ENCODE peak calls at places on chromosomes 13 and 19, in five cellular contexts. L is hepatocyte, T is IMR-90, P is OCI-LY7, W is fibroblast of lung. V is an unnamed sample.

GRCh38 chr13:37375071-37375470 is 223.5 kb downstream of the POSTN start:
- DNase-seq in L (no peak), T (no peak), P (no peak), W (no peak), V (no peak)

GRCh38 chr13:98548230-98548629 is 28.7 kb downstream of the STK24 start:
- DNase-seq in L (no peak), T (peak), P (no peak), W (no peak), V (no peak)

GRCh38 chr13:49308104-49308875 is 60.6 kb downstream of the CDADC1 start:
- DNase-seq in L (peak), T (peak), P (no peak), W (peak), V (no peak)

GRCh38 chr19:2129486-2129885 is 21.9 kb downstream of the AP3D1 start:
- DNase-seq in L (no peak), T (no peak), P (no peak), W (no peak), V (no peak)

GRCh38 chr13:44506251-44506650 is 69.9 kb downstream of the TSC22D1 start:
- DNase-seq in L (no peak), T (no peak), P (no peak), W (no peak), V (no peak)

GRCh38 chr13:51525567-51526165 is 58.6 kb upstream of the WDFY2 start:
- DNase-seq in L (no peak), T (peak), P (no peak), W (no peak), V (no peak)

GRCh38 chr19:48881741-48882657 is 9.8 kb downstream of the PPP1R15A start:
- DNase-seq in L (peak), T (no peak), P (peak), W (no peak), V (no peak)

GRCh38 chr19:41904118-41904870 is 21.3 kb downstream of the ARHGEF1 start:
- DNase-seq in L (peak), T (no peak), P (no peak), W (no peak), V (no peak)

GRCh38 chr19:19039901-19040300 is 6.5 kb downstream of the ARMC6 start:
- DNase-seq in L (no peak), T (no peak), P (peak), W (no peak), V (no peak)

GRCh38 chr19:29516821-29517395 is 8.9 kb upstream of the VSTM2B start:
- DNase-seq in L (no peak), T (no peak), P (no peak), W (no peak), V (no peak)

GRCh38 chr19:18281082-18282020 is at the start of gene JUND:
- DNase-seq in L (peak), T (peak), P (peak), W (peak), V (peak)

GRCh38 chr19:38039966-38040365 is 133.0 kb downstream of the SIPA1L3 start:
- DNase-seq in L (no peak), T (peak), P (no peak), W (peak), V (no peak)

GRCh38 chr19:49692102-49692599 is 1.2 kb downstream of the CPT1C start:
- DNase-seq in L (no peak), T (no peak), P (no peak), W (no peak), V (no peak)

GRCh38 chr13:86974995-86975328 is 696.2 kb upstream of the SLITRK5 start:
- DNase-seq in L (no peak), T (no peak), P (no peak), W (no peak), V (no peak)

GRCh38 chr19:46192990-46193650 is 36.4 kb upstream of the IGFL1 start:
- DNase-seq in L (peak), T (peak), P (no peak), W (peak), V (no peak)

GRCh38 chr19:33904681-33905080 is 108.0 kb downstream of the KCTD15 start:
- DNase-seq in L (peak), T (no peak), P (no peak), W (no peak), V (peak)

GRCh38 chr19:32566246-32566830 is 14.7 kb upstream of the PDCD5 start:
- DNase-seq in L (no peak), T (peak), P (no peak), W (peak), V (no peak)

GRCh38 chr13:113464476-113464875 is 11.2 kb upstream of the ADPRHL1 start:
- DNase-seq in L (no peak), T (no peak), P (no peak), W (no peak), V (no peak)

GRCh38 chr19:31517466-31518180 is 168.4 kb upstream of the TSHZ3 start:
- DNase-seq in L (no peak), T (no peak), P (no peak), W (no peak), V (no peak)

GRCh38 chr19:30385174-30385573 is 13.0 kb downstream of the ZNF536 start:
- DNase-seq in L (no peak), T (no peak), P (no peak), W (no peak), V (no peak)

GRCh38 chr19:44582581-44583265 is 30.6 kb upstream of the IGSF23 start:
- DNase-seq in L (no peak), T (no peak), P (peak), W (peak), V (no peak)

GRCh38 chr13:53691417-53691816 is 662.8 kb downstream of the OLFM4 start:
- DNase-seq in L (no peak), T (no peak), P (no peak), W (no peak), V (no peak)

GRCh38 chr13:39776439-39776838 is 121.0 kb downstream of the COG6 start:
- DNase-seq in L (no peak), T (peak), P (no peak), W (peak), V (no peak)

GRCh38 chr19:3653865-3654513 is 27.4 kb upstream of the CACTIN start:
- DNase-seq in L (no peak), T (no peak), P (peak), W (no peak), V (no peak)

GRCh38 chr13:26459276-26460131 is 98.0 kb upstream of the WASF3 start:
- DNase-seq in L (no peak), T (no peak), P (no peak), W (no peak), V (peak)

GRCh38 chr13:43273362-43273761 is 250.0 kb downstream of the DNAJC15 start:
- DNase-seq in L (no peak), T (peak), P (no peak), W (no peak), V (no peak)

GRCh38 chr13:60080871-60081270 is 82.9 kb downstream of the DIAPH3 start:
- DNase-seq in L (no peak), T (no peak), P (no peak), W (no peak), V (no peak)

GRCh38 chr19:34336781-34337271 is 28.2 kb upstream of the GPI start:
- DNase-seq in L (peak), T (peak), P (peak), W (peak), V (no peak)

GRCh38 chr13:50940509-50940908 is 30.9 kb downstream of the RNASEH2B start:
- DNase-seq in L (no peak), T (no peak), P (no peak), W (no peak), V (no peak)

GRCh38 chr13:59607172-59607571 is 556.6 kb downstream of the DIAPH3 start:
- DNase-seq in L (no peak), T (no peak), P (no peak), W (no peak), V (no peak)

GRCh38 chr13:41058229-41059070 is 2.9 kb upstream of the WBP4 start:
- DNase-seq in L (no peak), T (peak), P (no peak), W (no peak), V (no peak)

GRCh38 chr13:67619987-67620386 is 389.9 kb upstream of the PCDH9 start:
- DNase-seq in L (peak), T (peak), P (no peak), W (peak), V (no peak)

GRCh38 chr13:34867590-34867989 is 74.5 kb upstream of the NBEA start:
- DNase-seq in L (no peak), T (peak), P (no peak), W (peak), V (no peak)

GRCh38 chr19:32287811-32288227 is 57.6 kb upstream of the ZNF507 start:
- DNase-seq in L (peak), T (peak), P (peak), W (peak), V (no peak)

GRCh38 chr19:32397736-32398135 is 7.8 kb upstream of the DPY19L3 start:
- DNase-seq in L (peak), T (peak), P (no peak), W (peak), V (no peak)

GRCh38 chr19:49244256-49244655 is 80.7 kb downstream of the SLC6A16 start:
- DNase-seq in L (no peak), T (no peak), P (no peak), W (no peak), V (no peak)

GRCh38 chr19:5960005-5961001 is 17.6 kb downstream of the RANBP3 start:
- DNase-seq in L (no peak), T (no peak), P (no peak), W (no peak), V (no peak)

GRCh38 chr19:7636691-7637373 is at the start of gene STXBP2:
- DNase-seq in L (peak), T (no peak), P (peak), W (no peak), V (peak)

GRCh38 chr19:7636317-7636690 is 606 bp upstream of the STXBP2 start:
- DNase-seq in L (no peak), T (no peak), P (no peak), W (no peak), V (no peak)

GRCh38 chr19:7633619-7634018 is at the start of gene PCP2:
- DNase-seq in L (no peak), T (no peak), P (no peak), W (no peak), V (no peak)

GRCh38 chr19:7637374-7638256 is 705 bp downstream of the STXBP2 start:
- DNase-seq in L (peak), T (no peak), P (peak), W (no peak), V (no peak)

DNA sequence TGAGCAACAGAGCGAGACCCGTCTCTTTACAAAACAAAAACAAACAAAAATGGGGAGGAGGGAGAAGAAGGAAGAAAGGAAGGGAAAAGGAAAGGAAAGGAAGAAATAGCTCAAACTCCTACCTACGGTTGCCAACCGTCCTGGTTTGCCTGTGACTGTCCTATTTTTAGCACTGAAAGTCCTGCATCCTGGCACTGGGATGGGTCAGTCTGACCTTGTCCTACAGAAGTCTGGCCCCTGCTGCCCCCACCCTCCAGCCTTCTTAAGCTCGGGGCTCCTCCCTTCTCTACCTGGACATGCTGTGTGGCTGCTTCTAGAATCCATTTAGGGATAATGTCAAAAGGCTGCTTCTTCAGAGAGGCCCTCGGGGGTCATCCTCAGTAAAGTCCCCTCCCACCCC is 1.2 kb upstream of the STXBP2 start:
- DNase-seq in L (no peak), T (no peak), P (no peak), W (no peak), V (no peak)
- H2AFZ ChIP-seq in L (no peak), T (no peak), P (no peak), W (no peak), V (no peak)

GRCh38 chr13:70178346-70178745 is 70.1 kb upstream of the KLHL1 start:
- DNase-seq in L (no peak), T (no peak), P (no peak), W (no peak), V (no peak)

GRCh38 chr13:70188567-70188966 is 80.3 kb upstream of the KLHL1 start:
- DNase-seq in L (no peak), T (no peak), P (no peak), W (no peak), V (no peak)

DNA sequence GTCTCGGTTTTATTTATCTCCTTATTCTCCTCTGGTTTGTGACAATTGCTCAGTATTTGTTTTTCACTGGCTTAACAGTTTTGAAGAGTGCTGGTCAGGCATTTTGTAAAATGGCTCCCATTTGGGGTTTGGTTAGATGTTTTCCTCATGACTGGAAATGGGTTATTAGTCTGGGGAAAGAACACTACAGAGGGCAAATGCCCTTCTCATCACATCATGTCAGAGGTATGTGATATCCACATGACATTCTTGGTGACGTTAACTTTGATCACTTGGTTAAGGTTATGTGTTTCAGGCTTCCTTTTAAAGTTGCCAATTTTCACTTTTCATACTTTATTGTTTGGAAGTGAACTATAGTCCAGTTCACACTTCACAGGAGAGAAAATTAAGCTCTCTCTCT is 74.8 kb upstream of the KLHL1 start:
- DNase-seq in L (no peak), T (no peak), P (no peak), W (peak), V (no peak)
- H2AFZ ChIP-seq in L (no peak), T (no peak), P (no peak), W (no peak), V (no peak)

GRCh38 chr13:28723806-28724205 is 5.0 kb upstream of the SLC46A3 start:
- DNase-seq in L (no peak), T (no peak), P (no peak), W (no peak), V (no peak)

GRCh38 chr13:28730762-28731161 is 12.0 kb upstream of the SLC46A3 start:
- DNase-seq in L (no peak), T (no peak), P (no peak), W (no peak), V (no peak)

GRCh38 chr13:28729541-28729940 is 10.8 kb upstream of the SLC46A3 start:
- DNase-seq in L (no peak), T (no peak), P (no peak), W (no peak), V (no peak)

DNA sequence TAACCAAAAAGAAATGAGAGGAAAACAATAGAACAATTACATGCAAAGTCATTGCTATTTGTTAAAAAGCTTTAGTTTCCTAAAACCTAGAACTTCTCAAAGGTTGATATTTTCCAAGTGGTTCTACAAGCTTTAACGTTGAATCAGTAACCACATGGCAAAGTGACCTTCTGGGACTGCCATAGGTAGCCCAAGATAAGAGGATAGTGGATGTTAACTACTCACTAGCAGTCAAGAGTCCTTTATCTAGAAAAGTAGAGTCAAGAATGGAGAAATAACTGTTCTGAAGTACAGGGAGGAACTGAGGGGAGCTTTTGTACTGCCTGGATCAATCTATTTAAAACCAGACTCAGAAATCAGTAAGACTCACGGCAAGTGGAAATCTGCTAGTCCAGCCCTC is 9.9 kb upstream of the SLC46A3 start:
- DNase-seq in L (no peak), T (no peak), P (no peak), W (no peak), V (no peak)
- H2AFZ ChIP-seq in L (no peak), T (no peak), P (no peak), W (no peak), V (no peak)

DNA sequence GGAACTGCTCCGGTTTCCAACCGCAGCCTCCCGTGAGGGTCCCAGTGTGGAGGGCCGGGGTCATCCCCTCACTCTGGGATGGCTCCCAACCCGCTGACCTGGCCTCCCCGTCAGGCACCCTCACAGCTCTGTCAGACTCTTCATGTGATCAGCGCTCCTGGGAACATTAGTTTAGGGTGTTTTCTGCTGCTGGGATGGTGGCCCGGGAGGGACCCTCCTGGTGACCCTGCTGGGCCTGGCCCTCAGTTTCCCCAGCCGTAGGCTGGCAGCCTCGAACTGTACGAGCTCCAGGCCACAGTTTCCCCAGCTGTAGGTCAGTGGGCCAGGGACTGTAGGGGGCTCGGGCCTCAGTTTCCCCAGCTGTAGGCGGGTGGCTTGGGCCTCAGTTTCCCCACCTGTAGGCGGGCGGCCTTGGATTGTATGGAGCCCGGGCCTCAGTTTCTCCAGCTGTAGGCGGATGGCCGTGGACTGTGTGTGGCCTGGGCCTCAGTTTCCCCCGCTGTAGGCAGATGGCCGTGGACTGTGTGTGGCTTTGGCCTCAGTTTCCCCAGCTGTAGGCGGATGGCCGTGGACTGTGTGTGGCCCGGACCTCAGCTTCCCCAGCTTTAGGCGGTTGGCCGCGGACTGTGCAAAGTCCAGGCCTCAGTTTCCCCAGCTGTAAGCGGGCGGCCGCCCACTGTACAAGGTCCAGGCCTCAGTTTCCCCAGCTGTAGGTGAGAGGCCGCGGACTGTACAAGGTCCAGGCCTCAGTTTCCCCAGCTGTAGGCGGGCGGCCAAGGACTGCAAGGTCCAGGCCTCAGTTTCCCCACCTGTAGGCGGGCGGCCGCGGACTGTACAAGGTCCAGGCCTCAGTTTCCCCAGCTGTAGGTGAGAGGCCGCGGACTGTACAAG is 1.3 kb upstream of the PTBP1 start:
- DNase-seq in L (no peak), T (no peak), P (no peak), W (no peak), V (no peak)
- H2AFZ ChIP-seq in L (peak), T (no peak), P (peak), W (no peak), V (no peak)

GRCh38 chr13:28575200-28575599 is 80.3 kb upstream of the FLT1 start:
- DNase-seq in L (peak), T (no peak), P (no peak), W (no peak), V (no peak)

GRCh38 chr13:28573595-28574373 is 78.9 kb upstream of the FLT1 start:
- DNase-seq in L (no peak), T (no peak), P (no peak), W (no peak), V (no peak)

GRCh38 chr13:28579334-28579733 is 79.6 kb upstream of the POMP start:
- DNase-seq in L (no peak), T (no peak), P (no peak), W (no peak), V (no peak)

GRCh38 chr13:28576037-28576436 is 81.1 kb upstream of the FLT1 start:
- DNase-seq in L (no peak), T (no peak), P (no peak), W (no peak), V (no peak)

GRCh38 chr13:28574617-28575142 is 79.8 kb upstream of the FLT1 start:
- DNase-seq in L (peak), T (peak), P (peak), W (peak), V (peak)
- H2AFZ ChIP-seq in L (no peak), T (peak), P (no peak), W (peak), V (peak)